ENCODE peak calls at places on chromosomes 11 and 22, in seven cellular contexts. A is mesenchymal stem cell, W is trophoblast cell, Q is H9, U is IMR-90, B is H1, M is mesendoderm. P is an unnamed sample. For H3K4me1, the result is how much of the 10 kb centered on the place peaks cover.

GRCh38 chr11:73401924-73402833 is 26.0 kb downstream of the RELT start:
- DNase-seq in A (no peak), W (no peak), Q (no peak), U (no peak), B (no peak), M (no peak), P (no peak)

GRCh38 chr22:29751139-29751538 is 15.7 kb downstream of the ZMAT5 start:
- DNase-seq in A (no peak), W (no peak), Q (no peak), U (peak), B (no peak), M (no peak), P (no peak)

GRCh38 chr11:86978756-86979608 is 23.8 kb upstream of the FZD4 start:
- DNase-seq in A (peak), W (no peak), Q (no peak), U (peak), B (no peak), M (no peak), P (no peak)

GRCh38 chr22:45644714-45645113 is 26.9 kb upstream of the ATXN10 start:
- DNase-seq in A (no peak), W (no peak), Q (no peak), U (no peak), B (no peak), M (no peak), P (no peak)

GRCh38 chr11:35363246-35364100 is 55.9 kb downstream of the SLC1A2 start:
- DNase-seq in A (no peak), W (no peak), Q (no peak), U (no peak), B (no peak), M (no peak), P (no peak)

GRCh38 chr22:48705917-48706605 is 1121.6 kb downstream of the BRD1 start:
- DNase-seq in A (no peak), W (no peak), Q (no peak), U (no peak), B (no peak), M (no peak), P (no peak)

GRCh38 chr11:15863411-15863810 is 492.9 kb downstream of the SOX6 start:
- DNase-seq in A (peak), W (no peak), Q (no peak), U (peak), B (no peak), M (no peak), P (no peak)

GRCh38 chr11:64745523-64746328 is 1.8 kb upstream of the RASGRP2 start:
- DNase-seq in A (peak), W (no peak), Q (peak), U (peak), B (no peak), M (peak), P (peak)

GRCh38 chr11:29641201-29641600 is 375.6 kb downstream of the KCNA4 start:
- DNase-seq in A (no peak), W (no peak), Q (no peak), U (no peak), B (no peak), M (no peak), P (no peak)

GRCh38 chr11:8800498-8801110 is 110.4 kb upstream of the AKIP1 start:
- DNase-seq in A (no peak), W (no peak), Q (no peak), U (no peak), B (no peak), M (peak), P (no peak)

GRCh38 chr11:18705651-18706281 is 7.2 kb downstream of the TMEM86A start:
- DNase-seq in A (no peak), W (no peak), Q (no peak), U (no peak), B (no peak), M (no peak), P (no peak)

GRCh38 chr11:77057938-77058474 is 8.8 kb upstream of the CAPN5 start:
- DNase-seq in A (no peak), W (no peak), Q (no peak), U (no peak), B (no peak), M (no peak), P (no peak)

GRCh38 chr11:77075425-77075905 is 8.7 kb downstream of the CAPN5 start:
- DNase-seq in A (no peak), W (no peak), Q (no peak), U (no peak), B (no peak), M (no peak), P (no peak)

GRCh38 chr11:75024068-75024449 is 35.3 kb downstream of the NEU3 start:
- DNase-seq in A (no peak), W (no peak), Q (peak), U (no peak), B (no peak), M (no peak), P (no peak)

GRCh38 chr11:19603771-19604170 is 108.9 kb upstream of the NAV2 start:
- DNase-seq in A (no peak), W (peak), Q (no peak), U (no peak), B (no peak), M (no peak), P (no peak)

GRCh38 chr11:118708296-118708695 is 28.8 kb upstream of the TREH start:
- DNase-seq in A (no peak), W (no peak), Q (no peak), U (no peak), B (no peak), M (no peak), P (no peak)

GRCh38 chr22:37229012-37229804 is 14.9 kb downstream of the RAC2 start:
- DNase-seq in A (peak), W (no peak), Q (no peak), U (peak), B (no peak), M (no peak), P (no peak)

GRCh38 chr11:18699848-18700261 is 1.3 kb downstream of the TMEM86A start:
- DNase-seq in A (no peak), W (no peak), Q (no peak), U (no peak), B (no peak), M (no peak), P (no peak)

GRCh38 chr11:135075740-135076139 is 663.7 kb upstream of the B3GAT1 start:
- DNase-seq in A (peak), W (peak), Q (peak), U (peak), B (peak), M (peak), P (no peak)

GRCh38 chr11:100824041-100824440 is 137.0 kb downstream of the ARHGAP42 start:
- DNase-seq in A (no peak), W (no peak), Q (no peak), U (no peak), B (no peak), M (peak), P (no peak)

GRCh38 chr11:7893792-7894191 is 37.3 kb downstream of the OR10A6 start:
- DNase-seq in A (no peak), W (no peak), Q (no peak), U (no peak), B (no peak), M (no peak), P (no peak)

DNA sequence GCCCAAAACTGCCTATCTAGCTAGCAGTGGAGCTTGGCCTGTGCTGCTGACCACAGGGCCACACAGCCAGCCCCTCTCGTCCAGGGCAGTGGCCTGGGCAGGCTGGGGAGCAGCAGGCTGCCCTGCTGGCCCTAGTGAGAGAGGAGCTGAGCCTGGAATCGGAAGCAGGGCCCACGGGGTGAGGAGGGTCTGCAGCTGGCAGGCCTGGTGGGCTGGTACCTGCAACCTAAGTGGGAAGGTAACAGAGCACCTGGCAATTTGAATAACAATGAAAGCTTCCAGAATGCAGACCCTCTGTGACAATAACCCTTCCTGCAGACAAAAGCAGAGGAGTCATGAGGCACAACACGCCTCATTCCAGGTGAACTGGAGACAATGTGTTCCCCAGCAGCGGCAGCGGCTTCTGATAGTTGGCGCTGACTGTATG is 31.8 kb upstream of the RFPL3 start:
- DNase-seq in A (no peak), W (no peak), Q (peak), U (no peak), B (no peak), M (no peak), P (no peak)
- H2BK5ac ChIP-seq in A (no peak), W (no peak), Q (no peak), U (no peak), B (peak), M (no peak), P (no peak)

GRCh38 chr11:70328556-70328955 is 58.1 kb downstream of the PPFIA1 start:
- DNase-seq in A (no peak), W (no peak), Q (no peak), U (no peak), B (no peak), M (no peak), P (no peak)

GRCh38 chr11:70324354-70325115 is 54.0 kb downstream of the PPFIA1 start:
- DNase-seq in A (peak), W (no peak), Q (no peak), U (no peak), B (no peak), M (no peak), P (peak)

GRCh38 chr11:70326365-70326803 is 55.9 kb downstream of the PPFIA1 start:
- DNase-seq in A (peak), W (no peak), Q (no peak), U (peak), B (no peak), M (no peak), P (no peak)

GRCh38 chr11:70327717-70328116 is 57.2 kb downstream of the PPFIA1 start:
- DNase-seq in A (no peak), W (no peak), Q (no peak), U (no peak), B (no peak), M (no peak), P (no peak)

GRCh38 chr11:70326843-70327242 is 56.4 kb downstream of the PPFIA1 start:
- DNase-seq in A (no peak), W (no peak), Q (no peak), U (no peak), B (no peak), M (no peak), P (no peak)
- H3K4me1 ChIP-seq in A (under half), W (under half), Q (under half), U (under half), B (under half), M (under half), P (under half)

GRCh38 chr11:108069947-108070346 is 51.4 kb upstream of the ACAT1 start:
- DNase-seq in A (peak), W (no peak), Q (no peak), U (peak), B (no peak), M (no peak), P (no peak)
- H3K27ac ChIP-seq in A (no peak), W (no peak), Q (no peak), U (no peak), B (no peak), M (no peak), P (no peak)

GRCh38 chr11:62150887-62151736 is 27.3 kb downstream of the INCENP start:
- DNase-seq in A (no peak), W (no peak), Q (no peak), U (no peak), B (no peak), M (no peak), P (no peak)

GRCh38 chr11:62151737-62152102 is 27.9 kb downstream of the INCENP start:
- DNase-seq in A (no peak), W (no peak), Q (no peak), U (no peak), B (no peak), M (no peak), P (no peak)

GRCh38 chr11:62148271-62148980 is 24.6 kb downstream of the INCENP start:
- DNase-seq in A (no peak), W (no peak), Q (no peak), U (no peak), B (no peak), M (no peak), P (no peak)

GRCh38 chr11:62152245-62153086 is 28.7 kb downstream of the INCENP start:
- DNase-seq in A (no peak), W (no peak), Q (no peak), U (no peak), B (no peak), M (no peak), P (no peak)

DNA sequence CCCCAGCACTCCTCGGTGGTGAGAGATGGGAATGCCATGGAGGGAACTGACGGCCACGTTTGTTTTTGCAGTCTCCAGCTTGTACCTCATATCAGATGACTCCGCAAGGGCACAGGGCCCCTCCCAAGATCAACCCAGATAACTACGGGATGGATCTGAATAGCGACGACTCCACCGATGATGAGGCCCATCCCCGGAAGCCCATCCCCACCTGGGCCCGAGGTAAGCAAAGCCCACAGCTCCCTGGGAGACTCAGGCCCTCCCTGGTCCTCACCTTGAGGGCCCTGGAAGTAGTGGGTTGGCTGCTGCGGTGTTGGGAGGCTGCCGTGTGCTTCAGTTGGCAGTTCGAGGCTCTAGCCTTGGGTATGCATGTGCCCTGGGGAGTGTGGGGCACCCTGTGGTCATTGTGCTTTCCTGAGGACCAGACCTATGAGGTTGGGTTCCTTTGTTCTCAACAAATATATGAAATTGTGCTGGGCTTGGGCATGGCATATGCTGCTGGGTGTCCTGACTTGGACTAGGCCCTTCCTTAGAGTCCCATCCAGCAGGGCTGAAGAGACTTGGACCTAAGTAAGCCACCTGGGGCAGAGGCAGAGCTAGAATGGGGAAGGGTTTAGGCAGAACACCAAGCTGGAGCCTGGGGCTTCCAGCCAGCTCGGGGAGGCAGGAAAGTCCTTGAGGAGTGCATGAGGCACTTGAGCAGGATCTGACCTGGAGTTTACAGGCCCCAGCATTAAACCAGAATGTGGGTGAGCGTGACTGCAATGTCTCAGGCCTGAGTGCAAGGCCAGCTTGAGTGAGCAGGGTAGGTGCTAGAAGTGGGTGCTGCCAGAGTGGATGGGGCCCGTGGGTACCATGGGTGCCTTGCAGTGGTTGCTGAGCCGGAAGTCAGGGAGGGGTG is 26.4 kb downstream of the INCENP start:
- DNase-seq in A (no peak), W (no peak), Q (peak), U (no peak), B (no peak), M (no peak), P (no peak)
- H2BK5ac ChIP-seq in A (no peak), W (no peak), Q (no peak), U (no peak), B (no peak), M (no peak), P (no peak)

GRCh38 chr11:5366856-5367255 is 15.5 kb downstream of the OR51B6 start:
- DNase-seq in A (no peak), W (no peak), Q (no peak), U (peak), B (no peak), M (peak), P (no peak)

GRCh38 chr11:5368502-5369043 is 15.0 kb upstream of the OR51M1 start:
- DNase-seq in A (no peak), W (no peak), Q (no peak), U (no peak), B (no peak), M (peak), P (no peak)

GRCh38 chr11:5369793-5370192 is 13.8 kb upstream of the OR51M1 start:
- DNase-seq in A (peak), W (no peak), Q (no peak), U (peak), B (no peak), M (peak), P (no peak)

GRCh38 chr11:5364214-5364613 is 12.9 kb downstream of the OR51B6 start:
- DNase-seq in A (peak), W (no peak), Q (no peak), U (peak), B (no peak), M (no peak), P (no peak)

DNA sequence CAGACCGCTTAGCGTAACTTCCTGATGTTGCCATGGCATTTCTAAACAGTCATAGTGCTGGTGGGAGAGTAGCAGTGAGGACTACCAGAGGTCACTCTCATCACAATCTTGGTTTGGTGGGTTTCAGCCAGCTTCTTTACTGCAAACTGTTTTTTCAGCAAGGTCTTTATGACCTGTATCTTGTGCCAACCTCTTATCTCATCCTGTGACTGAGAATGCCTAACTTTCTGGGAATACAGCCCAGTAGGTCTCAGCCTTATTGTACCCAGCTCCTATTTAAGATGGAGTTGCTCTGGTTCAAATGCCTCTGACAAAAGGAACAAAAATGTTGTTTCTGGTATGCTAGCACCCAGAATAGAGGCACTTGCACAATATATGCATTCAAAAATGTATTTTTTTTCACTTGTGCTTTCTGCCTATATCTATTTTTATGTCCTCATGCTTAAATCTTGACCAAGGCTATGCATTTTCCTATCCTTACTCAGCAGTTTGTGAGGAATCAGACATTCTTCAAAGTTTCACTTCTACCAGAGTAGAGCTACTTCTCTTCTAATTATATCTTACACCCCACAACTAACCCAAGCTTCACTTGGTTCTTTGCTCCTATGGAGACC is 16.0 kb upstream of the OR51M1 start:
- DNase-seq in A (peak), W (no peak), Q (no peak), U (peak), B (no peak), M (no peak), P (no peak)
- H3K4me1 ChIP-seq in A (under half), W (under half), Q (under half), U (under half), B (under half), M (under half), P (under half)

GRCh38 chr11:110432713-110433392 is 3.1 kb downstream of the FDX1 start:
- DNase-seq in A (peak), W (peak), Q (no peak), U (peak), B (no peak), M (no peak), P (no peak)
- H3K27ac ChIP-seq in A (no peak), W (no peak), Q (no peak), U (no peak), B (no peak), M (no peak), P (no peak)

DNA sequence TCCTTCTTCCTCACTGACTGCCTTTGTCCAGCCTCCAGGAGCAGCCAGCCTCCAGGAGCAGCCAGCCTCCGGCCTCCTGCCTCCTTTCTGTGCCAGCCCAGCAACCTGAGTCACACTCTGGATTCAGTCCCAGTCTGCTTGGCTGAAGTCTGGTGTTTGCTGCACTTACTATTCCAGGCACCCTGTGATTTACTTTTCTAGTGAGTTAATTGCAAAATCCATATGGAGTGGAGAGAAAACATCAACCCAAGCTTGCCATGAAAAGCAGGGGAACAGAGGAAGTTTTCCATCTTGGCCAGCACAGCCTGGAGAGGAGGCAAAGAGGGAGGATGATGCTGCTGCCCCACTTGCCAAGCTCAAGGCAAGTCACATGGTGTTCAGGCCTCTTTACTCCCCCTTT is 400.5 kb downstream of the TENM4 start:
- DNase-seq in A (peak), W (no peak), Q (no peak), U (peak), B (no peak), M (no peak), P (no peak)
- H2BK5ac ChIP-seq in A (no peak), W (no peak), Q (no peak), U (no peak), B (no peak), M (no peak), P (no peak)

DNA sequence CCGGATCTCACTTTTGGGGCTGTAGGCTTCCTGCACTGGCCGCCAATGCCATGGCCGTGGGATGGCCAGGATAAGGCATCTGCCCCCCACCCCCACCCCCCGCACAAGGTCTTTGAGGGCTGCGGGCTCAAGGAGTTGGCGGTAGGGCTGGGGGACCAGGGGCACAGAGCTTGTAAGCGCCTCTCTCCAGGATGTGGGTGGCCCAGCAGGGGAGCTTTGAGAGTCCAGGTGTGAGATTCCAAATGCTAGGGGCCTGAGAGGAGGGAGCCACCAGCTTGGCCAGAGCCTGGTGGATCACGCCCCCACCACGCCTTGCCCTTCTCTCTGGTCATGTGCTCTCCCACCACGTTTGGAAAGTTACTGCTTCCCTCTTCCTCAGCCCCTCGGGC is 5.0 kb downstream of the CD81 start:
- DNase-seq in A (no peak), W (no peak), Q (no peak), U (no peak), B (no peak), M (no peak), P (no peak)
- H3K4me1 ChIP-seq in A (half or more), W (under half), Q (under half), U (under half), B (under half), M (under half), P (under half)

DNA sequence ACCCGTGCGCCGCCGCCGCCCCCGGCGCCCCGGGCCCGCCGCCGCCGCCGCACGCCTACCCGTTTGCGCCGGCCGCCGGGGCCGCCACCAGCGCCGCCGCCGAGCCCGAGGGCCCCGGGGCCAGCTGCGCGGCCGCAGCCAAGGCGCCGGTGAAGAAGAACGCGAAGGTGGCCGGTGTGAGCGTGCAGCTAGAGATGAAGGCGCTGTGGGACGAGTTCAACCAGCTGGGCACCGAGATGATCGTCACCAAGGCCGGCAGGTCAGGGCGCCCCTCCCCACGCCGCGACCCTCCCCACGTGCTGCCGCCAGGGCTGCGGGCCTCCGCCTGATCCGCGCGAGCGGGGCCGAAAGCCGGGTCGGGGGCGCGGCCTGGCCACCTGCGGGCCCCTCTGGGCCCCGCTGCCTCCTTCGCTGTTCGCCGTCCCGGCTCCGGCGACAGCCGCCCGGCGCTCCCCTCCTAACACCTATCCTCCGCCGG is 483 bp downstream of the TBX1 start:
- DNase-seq in A (no peak), W (no peak), Q (peak), U (no peak), B (no peak), M (no peak), P (no peak)
- H3K27ac ChIP-seq in A (no peak), W (no peak), Q (no peak), U (no peak), B (no peak), M (no peak), P (no peak)

P was measured in neuronal stem cell.